ENCODE peak calls at places on chromosomes 4 and X, in eight cellular contexts. Q is DMS 273 treated with DMSO at 0.1 percent for 48 hours, X is H4, S is tibial artery, A is Karpas-422, Z is HEK293T, N is RPMI8226, H is GM04504. P is an unnamed sample.

GRCh38 chr4:110623710-110624015 is 786 bp upstream of the PITX2 start:
- DNase-seq in A (no peak), Z (no peak), X (no peak), Q (no peak), N (no peak), H (no peak), S (no peak), P (no peak)

GRCh38 chrX:49053223-49054072 is 5.4 kb upstream of the CCDC120 start:
- DNase-seq in N (peak; percentile 48), X (no peak), Z (peak; percentile 88), Q (peak; percentile 36), H (no peak), A (no peak), S (no peak), P (peak; percentile 47)

GRCh38 chrX:12304261-12304660 is 166.0 kb downstream of the FRMPD4 start:
- DNase-seq in X (no peak), S (no peak), Z (no peak), Q (no peak), N (no peak), A (peak; percentile 45), H (peak; percentile 39), P (no peak)

GRCh38 chr4:101475246-101475645 is 127.9 kb upstream of the PPP3CA start:
- DNase-seq in H (no peak), Q (no peak), N (no peak), S (no peak), Z (no peak), X (no peak), A (no peak), P (no peak)

GRCh38 chrX:109931677-109932076 is 71.2 kb upstream of the TMEM164 start:
- DNase-seq in N (no peak), Z (no peak), A (no peak), Q (no peak), H (no peak), S (no peak), X (no peak), P (no peak)

GRCh38 chrX:93673869-93674271 is at the start of gene FAM133A:
- DNase-seq in A (no peak), H (peak; percentile 6), S (no peak), X (peak; percentile 36), N (no peak), Q (peak; percentile 19), Z (peak; percentile 10), P (peak; percentile 9)

GRCh38 chr4:64250488-64250887 is 158.8 kb downstream of the TECRL start:
- DNase-seq in A (no peak), H (no peak), Z (no peak), S (no peak), N (no peak), Q (no peak), X (no peak), P (no peak)

GRCh38 chrX:71607488-71607887 is 10.8 kb downstream of the CXCR3 start:
- DNase-seq in H (no peak), S (no peak), A (no peak), X (no peak), Z (no peak), Q (no peak), N (no peak), P (no peak)

GRCh38 chr4:81722229-81722900 is 250.7 kb upstream of the RASGEF1B start:
- DNase-seq in Z (no peak), A (no peak), N (no peak), S (no peak), H (no peak), X (no peak), Q (peak; percentile 98), P (no peak)

GRCh38 chr4:112128452-112128851 is 16.8 kb upstream of the FAM241A start:
- DNase-seq in H (no peak), Q (no peak), A (no peak), N (no peak), Z (no peak), S (no peak), X (no peak), P (no peak)

GRCh38 chr4:126445596-126445995 is 1130.8 kb downstream of the FAT4 start:
- DNase-seq in A (no peak), X (no peak), Q (no peak), H (no peak), S (no peak), N (no peak), Z (no peak), P (no peak)

GRCh38 chr4:16239086-16239485 is 12.8 kb upstream of the TAPT1 start:
- DNase-seq in X (no peak), A (no peak), Z (no peak), H (no peak), Q (no peak), S (no peak), N (no peak), P (no peak)

GRCh38 chr4:2500547-2500946 is 31.6 kb downstream of the RNF4 start:
- DNase-seq in S (no peak), N (no peak), Q (no peak), H (no peak), Z (no peak), X (no peak), A (no peak), P (no peak)

GRCh38 chr4:56342746-56343145 is 44.5 kb downstream of the AASDH start:
- DNase-seq in S (no peak), Q (no peak), X (no peak), H (no peak), Z (no peak), N (no peak), A (no peak), P (no peak)

GRCh38 chr4:147769386-147769785 is 37.5 kb downstream of the ARHGAP10 start:
- DNase-seq in H (no peak), A (no peak), N (no peak), S (no peak), Q (no peak), Z (no peak), X (no peak), P (no peak)

P was measured in MM.1S.